ENCODE peak calls at places on chromosomes 4 and X, in six cellular contexts. W is testis, Z is right lobe of liver, G is body of pancreas, F is HCT116, J is breast epithelium. N is an unnamed sample. For H3K27me3, the result is how much of the 10 kb centered on the place peaks cover.

GRCh38 chr4:130808492-130808891 is 1712.5 kb downstream of the C4orf33 start:
- DNase-seq in Z (no peak), F (peak), J (no peak), G (no peak), W (no peak), N (no peak)

GRCh38 chr4:48901196-48901595 is 5.4 kb downstream of the OCIAD2 start:
- DNase-seq in F (no peak), W (no peak), J (no peak), G (no peak), Z (no peak), N (no peak)

GRCh38 chr4:20254517-20255250 is 3.0 kb downstream of the SLIT2 start:
- DNase-seq in Z (peak), G (peak), F (no peak), W (peak), J (no peak), N (no peak)

GRCh38 chr4:88275949-88276515 is 8.3 kb downstream of the PPM1K start:
- DNase-seq in W (no peak), J (no peak), G (no peak), Z (no peak), F (no peak), N (no peak)

GRCh38 chr4:129822708-129823504 is 727.0 kb downstream of the C4orf33 start:
- DNase-seq in W (peak), G (peak), F (peak), J (no peak), Z (no peak), N (peak)

GRCh38 chr4:137421796-137422195 is 110.5 kb downstream of the PCDH18 start:
- DNase-seq in Z (no peak), G (no peak), F (no peak), W (no peak), J (no peak), N (no peak)

GRCh38 chr4:129379429-129379828 is 283.5 kb downstream of the C4orf33 start:
- DNase-seq in J (no peak), F (no peak), W (no peak), Z (no peak), G (no peak), N (no peak)

GRCh38 chr4:181757921-181758320 is 485.3 kb upstream of the TENM3 start:
- DNase-seq in Z (no peak), F (no peak), W (no peak), G (no peak), J (no peak), N (no peak)

GRCh38 chr4:136319789-136320470 is 1212.4 kb downstream of the PCDH18 start:
- DNase-seq in W (no peak), F (peak), Z (no peak), G (no peak), J (no peak), N (no peak)

GRCh38 chr4:41360214-41360910 is 103.6 kb downstream of the UCHL1 start:
- DNase-seq in F (no peak), Z (peak), W (peak), J (peak), G (peak), N (peak)

GRCh38 chr4:41360911-41361830 is 104.4 kb downstream of the UCHL1 start:
- DNase-seq in G (peak), W (peak), Z (peak), J (no peak), F (no peak), N (no peak)

GRCh38 chr4:41359069-41359769 is 102.5 kb downstream of the UCHL1 start:
- DNase-seq in G (no peak), Z (no peak), J (no peak), F (no peak), W (no peak), N (no peak)

GRCh38 chr4:41359836-41360213 is 103.1 kb downstream of the UCHL1 start:
- DNase-seq in F (no peak), W (no peak), G (no peak), Z (no peak), J (no peak), N (no peak)

DNA sequence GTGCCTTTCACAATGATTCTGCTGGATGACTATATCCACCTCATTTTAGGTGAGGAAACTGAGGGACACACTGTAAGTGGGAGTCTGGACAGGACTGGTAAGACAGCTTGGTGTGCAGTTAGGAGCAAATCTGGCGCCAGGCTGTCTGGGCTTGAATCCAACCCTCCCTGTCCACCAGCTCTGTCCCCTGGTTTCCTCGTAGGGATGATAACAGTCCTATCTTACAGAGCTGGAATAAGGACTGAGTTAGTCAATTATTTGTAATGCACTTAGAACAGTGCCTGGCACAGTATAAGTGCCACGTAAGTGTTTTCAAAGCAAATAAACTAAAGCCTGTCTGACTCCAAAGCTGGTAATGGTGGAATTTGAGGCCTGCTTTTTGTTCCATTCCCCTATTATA is 101.9 kb downstream of the UCHL1 start:
- DNase-seq in F (no peak), J (no peak), W (no peak), G (peak), Z (no peak), N (no peak)
- H3K27me3 ChIP-seq in F (under half), J (under half), W (under half), G (under half), Z (under half), N (under half)

DNA sequence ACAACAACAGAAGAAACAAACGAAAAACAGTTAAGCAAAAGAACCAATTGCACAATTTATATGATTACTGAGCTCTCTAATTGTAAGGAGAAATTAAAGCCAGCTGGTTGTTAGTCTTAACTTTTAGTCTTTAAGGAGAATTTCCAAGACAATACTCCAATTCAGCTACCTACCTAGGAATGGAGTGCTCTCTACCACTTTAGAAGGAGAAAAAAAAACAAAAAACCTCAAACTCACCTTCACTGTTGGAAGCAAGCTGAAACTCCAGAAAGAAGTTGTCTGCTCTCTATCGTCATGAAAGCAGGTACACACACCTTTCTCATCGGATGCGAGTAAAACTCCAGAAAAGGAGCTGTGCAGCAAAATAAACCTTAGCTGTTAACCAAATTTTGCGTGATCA is 86.1 kb upstream of the NPY2R start:
- DNase-seq in W (no peak), G (no peak), J (no peak), Z (no peak), F (no peak), N (no peak)
- TF ChIP-seq CTCF in W (no peak), G (no peak), J (no peak), Z (no peak), F (no peak), N (no peak)

GRCh38 chr4:77156912-77157858 is at the start of gene CCNG2:
- DNase-seq in Z (peak), W (peak), F (no peak), G (peak), J (peak), N (peak)
- TF ChIP-seq POLR2A in Z (peak), W (peak), F (peak), G (peak), J (peak), N (peak)

GRCh38 chr4:1405249-1405635 is 1.0 kb downstream of the NKX1-1 start:
- DNase-seq in W (no peak), Z (no peak), J (no peak), F (no peak), G (no peak), N (no peak)

GRCh38 chr4:1406416-1406945 is at the start of gene NKX1-1:
- DNase-seq in F (no peak), J (no peak), G (no peak), Z (peak), W (peak), N (no peak)

GRCh38 chr4:1404573-1405248 is 1.5 kb downstream of the NKX1-1 start:
- DNase-seq in G (no peak), W (peak), J (no peak), F (no peak), Z (peak), N (no peak)

GRCh38 chr4:1406946-1407656 is 859 bp upstream of the NKX1-1 start:
- DNase-seq in F (no peak), W (no peak), J (no peak), Z (peak), G (no peak), N (no peak)

DNA sequence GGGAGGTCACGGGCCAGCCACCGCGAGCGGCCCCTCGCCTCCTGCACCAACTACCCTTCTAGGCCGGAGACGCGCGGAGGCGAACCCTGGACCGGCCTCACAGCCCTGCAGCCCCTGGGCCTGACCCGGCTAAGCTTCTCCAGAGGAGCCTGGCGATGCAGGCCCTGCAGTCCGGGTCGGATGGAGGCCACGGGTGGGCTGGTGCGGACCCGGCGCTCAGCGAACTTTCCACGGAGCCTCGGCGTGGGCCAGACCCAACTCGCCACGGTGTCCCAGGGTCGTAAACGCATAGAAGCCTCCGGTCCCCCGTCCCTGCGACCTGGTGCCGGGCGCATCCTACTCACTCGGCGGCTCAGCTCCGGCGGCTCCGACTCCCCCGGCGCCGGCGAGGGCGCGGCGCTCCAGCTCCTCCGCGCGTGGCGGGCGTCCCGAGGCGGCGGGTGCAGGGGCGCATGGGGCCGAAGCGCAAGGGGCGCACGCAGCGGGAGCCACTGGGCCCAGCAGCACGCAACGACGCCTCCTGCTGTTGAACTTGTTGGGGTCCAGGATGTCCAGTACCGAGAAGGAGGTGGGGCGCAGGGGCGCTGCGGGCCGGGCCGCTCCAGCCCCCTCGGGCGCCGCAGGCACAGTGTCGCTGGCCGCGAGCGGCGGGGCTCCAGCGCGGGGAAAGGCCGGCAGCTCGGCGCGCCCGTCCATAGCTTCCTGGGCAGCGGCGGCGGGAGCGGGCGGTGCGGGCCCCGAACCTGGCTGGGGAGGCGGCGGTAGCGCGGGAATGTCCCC is 416 bp downstream of the NKX1-1 start:
- DNase-seq in F (no peak), Z (peak), J (no peak), W (peak), G (no peak), N (no peak)
- H3K27me3 ChIP-seq in F (under half), Z (under half), J (half or more), W (under half), G (under half), N (half or more)

DNA sequence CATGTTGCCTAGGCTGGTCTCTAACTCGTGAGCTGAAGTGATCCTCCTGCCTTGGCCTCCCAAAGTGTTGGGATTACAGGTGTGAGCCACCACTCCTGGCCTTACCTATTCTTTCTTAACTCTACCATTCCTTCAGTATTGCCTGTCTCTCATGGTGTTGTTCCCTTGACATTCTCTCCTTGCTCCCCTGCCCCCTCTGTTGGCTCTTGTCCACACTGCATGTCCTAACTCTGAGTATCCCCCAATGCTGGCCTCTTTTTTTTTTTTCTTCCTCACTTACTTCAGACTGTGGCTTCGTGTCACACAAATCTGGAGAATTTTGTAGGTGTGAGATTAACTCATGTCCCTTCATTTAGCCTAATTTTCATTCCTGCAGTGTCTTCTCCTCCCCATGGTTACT is 22.9 kb upstream of the FRMPD4 start:
- DNase-seq in W (peak), J (no peak), G (no peak), Z (no peak), F (no peak), N (no peak)
- TF ChIP-seq CTCF in W (no peak), J (no peak), G (no peak), Z (no peak), F (peak), N (no peak)

GRCh38 chrX:126697091-126697490 is 122.4 kb upstream of the PRR32 start:
- DNase-seq in W (no peak), G (no peak), Z (no peak), J (no peak), F (no peak), N (no peak)
- TF ChIP-seq POLR2A in W (no peak), G (no peak), Z (no peak), J (no peak), F (no peak), N (no peak)